ENCODE peak calls at places on chromosomes 16 and 17, in four cellular contexts. R is ovary, Y is esophagus muscularis mucosa, V is stomach. P is an unnamed sample. For H3K9me3, the result is how much of the 10 kb centered on the place peaks cover.

GRCh38 chr16:55255890-55256289 is 68.1 kb upstream of the IRX6 start:
- DNase-seq in Y (no peak), V (no peak), R (no peak), P (no peak)

GRCh38 chr16:20774703-20775362 is 11.0 kb downstream of the ACSM3 start:
- DNase-seq in R (peak), V (peak), Y (peak), P (peak)

GRCh38 chr17:8598913-8599312 is 31.6 kb downstream of the MYH10 start:
- DNase-seq in Y (no peak), R (no peak), V (no peak), P (no peak)

GRCh38 chr17:31444026-31444425 is 52.6 kb downstream of the RAB11FIP4 start:
- DNase-seq in V (no peak), R (no peak), Y (no peak), P (no peak)

GRCh38 chr17:55576237-55576998 is 65.2 kb upstream of the SMIM36 start:
- DNase-seq in R (peak), V (no peak), Y (no peak), P (no peak)

GRCh38 chr16:65229191-65229662 is 107.4 kb upstream of the CDH11 start:
- DNase-seq in R (no peak), Y (no peak), V (no peak), P (no peak)

GRCh38 chr17:77636835-77637806 is 321.4 kb upstream of the TNRC6C start:
- DNase-seq in Y (no peak), R (no peak), V (no peak), P (no peak)

GRCh38 chr16:77807-78443 is at the start of gene MPG:
- DNase-seq in Y (peak), V (peak), R (peak), P (peak)

GRCh38 chr17:63531022-63531965 is 8.1 kb downstream of the KCNH6 start:
- DNase-seq in V (no peak), R (no peak), Y (no peak), P (no peak)

GRCh38 chr17:39064374-39064773 is 87.1 kb downstream of the PLXDC1 start:
- DNase-seq in V (no peak), R (no peak), Y (no peak), P (no peak)

GRCh38 chr16:57226701-57227621 is 18.1 kb upstream of the ARL2BP start:
- DNase-seq in Y (no peak), R (no peak), V (no peak), P (no peak)

GRCh38 chr16:69057400-69058378 is 47.8 kb upstream of the HAS3 start:
- DNase-seq in R (no peak), Y (no peak), V (no peak), P (no peak)

GRCh38 chr17:14672830-14673229 is 371.9 kb downstream of the HS3ST3B1 start:
- DNase-seq in V (no peak), Y (peak), R (no peak), P (no peak)

GRCh38 chr17:45896803-45897693 is 2.7 kb downstream of the MAPT start:
- DNase-seq in V (no peak), R (no peak), Y (no peak), P (no peak)

GRCh38 chr17:13597723-13598347 is 3.9 kb downstream of the HS3ST3A1 start:
- DNase-seq in Y (no peak), R (no peak), V (no peak), P (no peak)

GRCh38 chr17:39627170-39627716 is 491 bp downstream of the PPP1R1B start:
- DNase-seq in R (no peak), Y (no peak), V (no peak), P (no peak)

GRCh38 chr17:55433029-55433628 is 11.5 kb upstream of the MMD start:
- DNase-seq in V (no peak), Y (no peak), R (no peak), P (no peak)

GRCh38 chr17:7550359-7550758 is 1.5 kb downstream of the TNFSF12 start:
- DNase-seq in Y (no peak), V (no peak), R (no peak), P (no peak)

GRCh38 chr17:78575899-78576298 is 1.3 kb downstream of the DNAH17 start:
- DNase-seq in Y (no peak), V (no peak), R (no peak), P (no peak)

GRCh38 chr16:67346328-67346727 is 19.7 kb downstream of the LRRC36 start:
- DNase-seq in V (peak), R (no peak), Y (no peak), P (no peak)

GRCh38 chr17:20997711-20998570 is 44.9 kb downstream of the USP22 start:
- DNase-seq in V (no peak), R (no peak), Y (no peak), P (no peak)

GRCh38 chr17:47695664-47696376 is 1.9 kb downstream of the TBKBP1 start:
- DNase-seq in R (no peak), Y (no peak), V (no peak), P (no peak)

GRCh38 chr17:66268247-66268927 is 34.0 kb upstream of the PRKCA start:
- DNase-seq in R (no peak), V (no peak), Y (no peak), P (no peak)

GRCh38 chr17:34486781-34487180 is 92.6 kb upstream of the TMEM132E start:
- DNase-seq in Y (no peak), R (no peak), V (no peak), P (no peak)

GRCh38 chr17:34485999-34486398 is 93.4 kb upstream of the TMEM132E start:
- DNase-seq in V (no peak), Y (no peak), R (no peak), P (no peak)

GRCh38 chr17:34484193-34484733 is 95.1 kb upstream of the TMEM132E start:
- DNase-seq in V (no peak), R (no peak), Y (no peak), P (no peak)

DNA sequence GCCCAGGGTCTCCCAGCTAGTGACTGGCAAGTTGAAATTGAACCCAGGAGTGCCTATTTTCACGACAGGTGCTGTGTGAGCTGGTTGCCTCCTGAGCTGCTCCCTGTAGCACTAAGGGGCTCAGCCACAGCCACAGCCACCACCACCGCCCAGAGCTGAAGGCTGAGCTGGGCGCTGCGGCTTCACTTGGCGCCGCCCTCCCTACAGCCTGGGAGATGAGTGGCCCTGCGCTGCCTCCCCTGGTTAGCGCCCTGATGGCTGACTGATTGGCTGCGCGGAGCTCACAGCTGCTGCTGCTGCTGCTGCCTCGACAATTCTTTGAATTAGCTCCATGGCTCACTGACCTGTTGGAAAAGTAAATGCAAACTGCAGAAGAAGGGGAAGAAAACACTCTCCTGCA is 91.8 kb upstream of the TMEM132E start:
- DNase-seq in V (no peak), R (no peak), Y (no peak), P (no peak)
- H3K9me3 ChIP-seq in V (under half), R (under half), Y (under half), P (under half)

GRCh38 chr16:10345629-10346028 is 40.2 kb upstream of the ATF7IP2 start:
- DNase-seq in Y (no peak), R (no peak), V (no peak), P (no peak)
- H3K9me3 ChIP-seq in Y (under half), R (under half), V (under half), P (under half)

GRCh38 chr16:73739049-73739769 is 557.4 kb upstream of the PSMD7 start:
- DNase-seq in Y (peak), R (no peak), V (no peak), P (no peak)
- H3K9me3 ChIP-seq in Y (under half), R (under half), V (under half), P (under half)

DNA sequence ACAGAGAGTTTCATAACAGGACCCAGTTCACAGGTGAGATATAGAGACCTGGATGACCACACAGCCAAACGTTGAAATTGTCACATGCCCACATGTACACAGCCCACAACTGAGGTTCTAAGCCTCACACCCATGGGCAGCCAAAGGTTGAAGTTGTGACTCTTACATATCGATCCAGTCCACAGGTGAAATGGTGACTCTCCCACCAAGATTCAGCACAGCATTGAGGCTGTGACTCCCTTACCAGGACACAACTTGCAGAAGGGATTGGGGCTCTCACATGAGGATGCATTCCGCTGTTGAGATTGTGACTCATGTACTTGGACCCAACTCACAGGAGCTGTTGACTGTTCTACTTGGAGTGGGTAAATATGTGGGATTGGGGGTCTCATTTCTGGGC is 1836.4 kb downstream of the TP53TG3F start:
- DNase-seq in V (no peak), R (no peak), Y (peak), P (no peak)
- H3K9me3 ChIP-seq in V (under half), R (under half), Y (under half), P (under half)

DNA sequence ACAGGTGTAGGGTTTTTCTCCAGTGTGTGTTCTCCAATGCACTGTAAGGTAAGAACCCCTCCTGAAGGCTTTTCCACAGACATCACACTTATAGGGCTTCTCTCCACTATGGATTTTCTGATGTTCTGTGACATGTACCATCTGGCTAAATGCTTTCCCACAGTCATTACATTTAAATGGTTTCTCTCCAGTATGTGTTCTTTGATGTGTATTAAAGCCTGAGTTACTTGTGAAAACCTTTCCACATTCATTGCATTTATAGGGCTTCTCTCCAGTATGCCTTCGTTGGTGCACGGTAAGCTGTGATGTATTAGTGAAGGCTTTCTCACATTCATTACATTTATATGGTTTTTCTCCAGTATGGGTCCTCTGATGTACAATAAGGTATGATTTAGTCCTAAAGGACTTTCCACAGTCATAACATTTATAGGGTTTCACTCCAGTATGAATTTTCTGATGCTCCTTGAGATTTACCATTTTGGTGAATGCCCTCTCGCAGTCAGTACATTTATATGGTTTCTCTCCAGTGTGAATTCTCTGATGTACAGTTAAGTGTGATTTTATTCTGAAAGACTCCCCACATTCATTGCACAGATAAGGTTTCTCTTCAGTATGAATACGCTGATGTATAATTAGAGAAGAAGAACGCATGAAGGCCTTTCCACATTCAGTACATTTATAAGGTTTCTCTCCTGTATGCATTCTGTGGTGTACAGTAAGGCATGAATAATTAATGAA is 30.9 kb downstream of the ZNF624 start:
- DNase-seq in R (no peak), Y (no peak), V (no peak), P (no peak)
- H3K9me3 ChIP-seq in R (under half), Y (half or more), V (half or more), P (under half)

DNA sequence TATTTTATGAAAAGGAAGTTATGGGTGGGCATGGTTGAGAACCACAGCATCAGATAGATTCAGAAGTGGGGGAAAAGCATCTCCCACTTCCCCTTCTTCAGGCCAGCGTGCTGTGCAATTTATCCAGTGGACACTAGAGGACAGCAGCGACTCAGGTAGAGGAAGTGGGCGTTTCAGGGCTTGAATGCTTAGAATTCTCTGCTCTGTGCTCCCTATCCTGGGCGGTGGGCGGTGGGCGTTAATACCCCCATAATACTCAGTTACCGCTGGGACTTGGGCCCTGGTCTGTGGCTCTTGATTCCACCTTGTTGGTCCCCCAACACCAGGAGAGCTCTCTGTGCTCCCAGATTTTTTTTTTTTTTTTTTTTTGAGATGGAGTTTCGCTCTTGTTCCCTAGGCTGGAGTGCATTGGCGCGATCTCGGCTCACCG is 3.7 kb upstream of the LYZL6 start:
- DNase-seq in Y (no peak), R (peak), V (peak), P (no peak)
- H3K9me3 ChIP-seq in Y (under half), R (under half), V (under half), P (under half)

DNA sequence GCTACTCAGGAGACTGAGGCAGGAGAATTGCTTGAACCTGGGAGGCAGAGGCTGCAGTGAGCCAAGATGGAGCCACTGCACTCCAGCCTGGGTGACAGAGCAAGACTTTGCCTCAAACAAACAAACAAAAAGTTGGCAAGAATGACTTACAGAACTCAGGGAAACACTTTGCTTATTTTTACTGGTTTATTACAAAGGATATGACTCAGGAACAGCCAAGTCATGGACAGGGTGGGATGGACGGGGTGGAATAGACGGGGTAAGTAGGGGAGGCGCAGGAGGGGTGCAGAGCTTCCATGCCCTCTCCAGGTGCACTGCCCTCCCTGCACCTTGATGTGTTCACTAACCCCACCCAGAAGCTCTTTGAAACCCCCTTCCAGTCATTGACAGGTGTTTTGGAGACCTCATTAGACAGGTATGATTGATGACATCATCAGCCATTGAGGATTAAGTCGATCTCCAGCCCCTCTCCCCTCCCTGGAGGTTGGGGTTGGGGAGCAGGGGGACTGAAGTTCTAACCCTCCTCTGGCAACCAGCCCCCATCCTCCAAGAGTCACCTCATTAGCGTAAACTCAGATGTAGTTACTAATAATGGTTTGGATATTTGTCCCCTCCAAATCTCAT is 41.3 kb upstream of the ZCCHC14 start:
- DNase-seq in V (no peak), R (no peak), Y (no peak), P (no peak)
- H3K9me3 ChIP-seq in V (under half), R (under half), Y (under half), P (under half)

DNA sequence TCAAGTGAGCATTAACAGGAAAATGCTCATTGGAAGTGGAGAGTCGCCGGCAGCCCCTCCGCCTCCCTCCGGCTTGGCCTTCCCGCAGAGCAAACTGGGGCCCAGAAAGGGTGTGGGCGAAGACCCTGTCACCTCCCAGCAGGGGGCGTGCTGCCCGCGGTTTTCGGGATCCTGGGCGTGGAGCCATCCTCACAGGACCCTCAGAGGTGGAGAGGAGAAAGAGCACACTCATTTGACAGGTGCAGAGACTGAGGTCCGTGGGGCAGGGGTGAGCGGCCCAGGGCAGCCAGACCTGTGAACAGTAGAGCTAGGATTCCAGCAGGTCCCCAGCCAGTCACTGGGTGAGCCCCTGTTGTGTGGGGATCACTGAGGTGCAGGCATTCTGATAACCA is 1002.9 kb downstream of the KCNJ18 start:
- DNase-seq in V (no peak), R (no peak), Y (peak), P (no peak)
- H3K9me3 ChIP-seq in V (under half), R (under half), Y (under half), P (under half)

P was measured in T-helper 17 cell.